ENCODE peak calls at places on chromosomes 13 and 19, in six cellular contexts. One of them, this sample, is unnamed.

GRCh38 chr13:37340911-37341670 is 235.6 kb upstream of the CSNK1A1L start:
- DNase-seq in breast epithelium: no peak
- DNase-seq in CD8-positive, alpha-beta memory T cell: no peak
- DNase-seq in activated CD4-positive, alpha-beta T cell treated with anti-CD3 and anti-CD28 coated beads, Interleukin-2, amount 50 U/mL, for 1 hour: no peak
- DNase-seq in type B pancreatic cell: no peak
- DNase-seq in AG09309: no peak
- DNase-seq in this sample: no peak

GRCh38 chr19:56740478-56740877 is 68.9 kb upstream of the ZNF835 start:
- DNase-seq in breast epithelium: no peak
- DNase-seq in type B pancreatic cell: no peak
- DNase-seq in AG09309: no peak
- DNase-seq in activated CD4-positive, alpha-beta T cell treated with anti-CD3 and anti-CD28 coated beads, Interleukin-2, amount 50 U/mL, for 1 hour: no peak
- DNase-seq in CD8-positive, alpha-beta memory T cell: no peak
- DNase-seq in this sample: no peak

GRCh38 chr19:41263042-41263849 is 926 bp upstream of the HNRNPUL1 start:
- DNase-seq in CD8-positive, alpha-beta memory T cell: peak
- DNase-seq in activated CD4-positive, alpha-beta T cell treated with anti-CD3 and anti-CD28 coated beads, Interleukin-2, amount 50 U/mL, for 1 hour: peak
- DNase-seq in breast epithelium: peak
- DNase-seq in AG09309: peak
- DNase-seq in type B pancreatic cell: peak
- DNase-seq in this sample: peak

GRCh38 chr13:49667773-49668172 is 23.5 kb downstream of the EBPL start:
- DNase-seq in CD8-positive, alpha-beta memory T cell: no peak
- DNase-seq in AG09309: no peak
- DNase-seq in activated CD4-positive, alpha-beta T cell treated with anti-CD3 and anti-CD28 coated beads, Interleukin-2, amount 50 U/mL, for 1 hour: no peak
- DNase-seq in type B pancreatic cell: no peak
- DNase-seq in breast epithelium: no peak
- DNase-seq in this sample: no peak

GRCh38 chr13:99374169-99374991 is 67.2 kb upstream of the GPR183 start:
- DNase-seq in activated CD4-positive, alpha-beta T cell treated with anti-CD3 and anti-CD28 coated beads, Interleukin-2, amount 50 U/mL, for 1 hour: no peak
- DNase-seq in breast epithelium: no peak
- DNase-seq in AG09309: no peak
- DNase-seq in CD8-positive, alpha-beta memory T cell: no peak
- DNase-seq in type B pancreatic cell: no peak
- DNase-seq in this sample: no peak

GRCh38 chr19:38721496-38721895 is 22.8 kb downstream of the CAPN12 start:
- DNase-seq in type B pancreatic cell: no peak
- DNase-seq in breast epithelium: no peak
- DNase-seq in CD8-positive, alpha-beta memory T cell: no peak
- DNase-seq in activated CD4-positive, alpha-beta T cell treated with anti-CD3 and anti-CD28 coated beads, Interleukin-2, amount 50 U/mL, for 1 hour: no peak
- DNase-seq in AG09309: no peak
- DNase-seq in this sample: no peak

GRCh38 chr13:113564331-113565023 is 20.1 kb upstream of the TFDP1 start:
- DNase-seq in type B pancreatic cell: peak
- DNase-seq in activated CD4-positive, alpha-beta T cell treated with anti-CD3 and anti-CD28 coated beads, Interleukin-2, amount 50 U/mL, for 1 hour: no peak
- DNase-seq in AG09309: no peak
- DNase-seq in CD8-positive, alpha-beta memory T cell: peak
- DNase-seq in breast epithelium: peak
- DNase-seq in this sample: no peak

GRCh38 chr19:41309225-41310030 is 544 bp upstream of the CCDC97 start:
- DNase-seq in type B pancreatic cell: no peak
- DNase-seq in AG09309: no peak
- DNase-seq in breast epithelium: no peak
- DNase-seq in activated CD4-positive, alpha-beta T cell treated with anti-CD3 and anti-CD28 coated beads, Interleukin-2, amount 50 U/mL, for 1 hour: no peak
- DNase-seq in CD8-positive, alpha-beta memory T cell: no peak
- DNase-seq in this sample: no peak

GRCh38 chr13:26325876-26326275 is 71.9 kb downstream of the CDK8 start:
- DNase-seq in CD8-positive, alpha-beta memory T cell: no peak
- DNase-seq in type B pancreatic cell: no peak
- DNase-seq in activated CD4-positive, alpha-beta T cell treated with anti-CD3 and anti-CD28 coated beads, Interleukin-2, amount 50 U/mL, for 1 hour: no peak
- DNase-seq in breast epithelium: no peak
- DNase-seq in AG09309: no peak
- DNase-seq in this sample: no peak

GRCh38 chr19:5718579-5719273 is 1.2 kb downstream of the LONP1 start:
- DNase-seq in activated CD4-positive, alpha-beta T cell treated with anti-CD3 and anti-CD28 coated beads, Interleukin-2, amount 50 U/mL, for 1 hour: no peak
- DNase-seq in breast epithelium: no peak
- DNase-seq in AG09309: peak
- DNase-seq in type B pancreatic cell: no peak
- DNase-seq in CD8-positive, alpha-beta memory T cell: no peak
- DNase-seq in this sample: no peak

GRCh38 chr19:16588089-16588823 is 16.0 kb upstream of the SLC35E1 start:
- DNase-seq in CD8-positive, alpha-beta memory T cell: peak
- DNase-seq in type B pancreatic cell: no peak
- DNase-seq in activated CD4-positive, alpha-beta T cell treated with anti-CD3 and anti-CD28 coated beads, Interleukin-2, amount 50 U/mL, for 1 hour: peak
- DNase-seq in AG09309: no peak
- DNase-seq in breast epithelium: no peak
- DNase-seq in this sample: peak

GRCh38 chr19:2703691-2704216 is 1.3 kb upstream of the GNG7 start:
- DNase-seq in breast epithelium: no peak
- DNase-seq in CD8-positive, alpha-beta memory T cell: no peak
- DNase-seq in activated CD4-positive, alpha-beta T cell treated with anti-CD3 and anti-CD28 coated beads, Interleukin-2, amount 50 U/mL, for 1 hour: no peak
- DNase-seq in type B pancreatic cell: no peak
- DNase-seq in AG09309: no peak
- DNase-seq in this sample: no peak

This sample was measured in amygdala.